ENCODE peak calls at places on chromosome 21, in ten cellular contexts. One of them, this sample, is unnamed.

GRCh38 chr21:26409735-26410134 is 163.4 kb downstream of the CYYR1 start:
- DNase-seq in astrocyte of the spinal cord: no peak
- DNase-seq in NCI-H460: no peak
- DNase-seq in activated CD4-positive, alpha-beta memory T cell treated with anti-CD3 and anti-CD28 coated beads, Interleukin-2, amount 10 ng/mL, durations not matched to agents 7 days and 5 days: no peak
- DNase-seq in amniotic stem cell: no peak
- DNase-seq in Calu3: no peak
- DNase-seq in BE2C: no peak
- DNase-seq in endothelial cell: no peak
- DNase-seq in AG10803: peak
- DNase-seq in ovary: no peak
- DNase-seq in this sample: no peak

GRCh38 chr21:35840197-35840799 is 220.0 kb downstream of the SETD4 start:
- DNase-seq in BE2C: peak
- DNase-seq in astrocyte of the spinal cord: peak
- DNase-seq in AG10803: peak
- DNase-seq in activated CD4-positive, alpha-beta memory T cell treated with anti-CD3 and anti-CD28 coated beads, Interleukin-2, amount 10 ng/mL, durations not matched to agents 7 days and 5 days: peak
- DNase-seq in ovary: peak
- DNase-seq in Calu3: peak
- DNase-seq in NCI-H460: peak
- DNase-seq in endothelial cell: peak
- DNase-seq in amniotic stem cell: peak
- DNase-seq in this sample: peak

GRCh38 chr21:36584980-36585940 is 105.3 kb upstream of the CLDN14 start:
- DNase-seq in Calu3: no peak
- DNase-seq in BE2C: no peak
- DNase-seq in activated CD4-positive, alpha-beta memory T cell treated with anti-CD3 and anti-CD28 coated beads, Interleukin-2, amount 10 ng/mL, durations not matched to agents 7 days and 5 days: no peak
- DNase-seq in endothelial cell: no peak
- DNase-seq in AG10803: no peak
- DNase-seq in NCI-H460: no peak
- DNase-seq in ovary: no peak
- DNase-seq in astrocyte of the spinal cord: no peak
- DNase-seq in amniotic stem cell: no peak
- DNase-seq in this sample: no peak

GRCh38 chr21:46017148-46017547 is 35.6 kb downstream of the COL6A1 start:
- DNase-seq in endothelial cell: no peak
- DNase-seq in NCI-H460: no peak
- DNase-seq in AG10803: no peak
- DNase-seq in ovary: no peak
- DNase-seq in Calu3: no peak
- DNase-seq in activated CD4-positive, alpha-beta memory T cell treated with anti-CD3 and anti-CD28 coated beads, Interleukin-2, amount 10 ng/mL, durations not matched to agents 7 days and 5 days: no peak
- DNase-seq in amniotic stem cell: no peak
- DNase-seq in BE2C: no peak
- DNase-seq in astrocyte of the spinal cord: no peak
- DNase-seq in this sample: no peak

GRCh38 chr21:35232545-35233176 is 183.6 kb upstream of the RUNX1 start:
- DNase-seq in BE2C: no peak
- DNase-seq in AG10803: peak
- DNase-seq in Calu3: peak
- DNase-seq in NCI-H460: peak
- DNase-seq in activated CD4-positive, alpha-beta memory T cell treated with anti-CD3 and anti-CD28 coated beads, Interleukin-2, amount 10 ng/mL, durations not matched to agents 7 days and 5 days: no peak
- DNase-seq in amniotic stem cell: no peak
- DNase-seq in endothelial cell: no peak
- DNase-seq in astrocyte of the spinal cord: peak
- DNase-seq in ovary: no peak
- DNase-seq in this sample: peak

GRCh38 chr21:14864211-14865021 is 200.4 kb downstream of the NRIP1 start:
- DNase-seq in amniotic stem cell: no peak
- DNase-seq in NCI-H460: peak
- DNase-seq in BE2C: peak
- DNase-seq in endothelial cell: peak
- DNase-seq in ovary: peak
- DNase-seq in Calu3: peak
- DNase-seq in AG10803: peak
- DNase-seq in astrocyte of the spinal cord: peak
- DNase-seq in activated CD4-positive, alpha-beta memory T cell treated with anti-CD3 and anti-CD28 coated beads, Interleukin-2, amount 10 ng/mL, durations not matched to agents 7 days and 5 days: peak
- DNase-seq in this sample: peak

GRCh38 chr21:46483300-46484295 is 24.9 kb downstream of the DIP2A start:
- DNase-seq in amniotic stem cell: no peak
- DNase-seq in activated CD4-positive, alpha-beta memory T cell treated with anti-CD3 and anti-CD28 coated beads, Interleukin-2, amount 10 ng/mL, durations not matched to agents 7 days and 5 days: no peak
- DNase-seq in AG10803: peak
- DNase-seq in endothelial cell: no peak
- DNase-seq in ovary: no peak
- DNase-seq in BE2C: no peak
- DNase-seq in Calu3: no peak
- DNase-seq in NCI-H460: no peak
- DNase-seq in astrocyte of the spinal cord: no peak
- DNase-seq in this sample: no peak

GRCh38 chr21:29586696-29587095 is 288.0 kb downstream of the BACH1 start:
- DNase-seq in activated CD4-positive, alpha-beta memory T cell treated with anti-CD3 and anti-CD28 coated beads, Interleukin-2, amount 10 ng/mL, durations not matched to agents 7 days and 5 days: no peak
- DNase-seq in Calu3: no peak
- DNase-seq in astrocyte of the spinal cord: no peak
- DNase-seq in amniotic stem cell: no peak
- DNase-seq in NCI-H460: no peak
- DNase-seq in BE2C: no peak
- DNase-seq in ovary: no peak
- DNase-seq in endothelial cell: no peak
- DNase-seq in AG10803: peak
- DNase-seq in this sample: no peak

GRCh38 chr21:35428927-35429326 is 379.8 kb upstream of the RUNX1 start:
- DNase-seq in activated CD4-positive, alpha-beta memory T cell treated with anti-CD3 and anti-CD28 coated beads, Interleukin-2, amount 10 ng/mL, durations not matched to agents 7 days and 5 days: no peak
- DNase-seq in BE2C: no peak
- DNase-seq in endothelial cell: no peak
- DNase-seq in AG10803: peak
- DNase-seq in ovary: no peak
- DNase-seq in amniotic stem cell: no peak
- DNase-seq in astrocyte of the spinal cord: no peak
- DNase-seq in NCI-H460: no peak
- DNase-seq in Calu3: no peak
- DNase-seq in this sample: no peak

GRCh38 chr21:27058673-27059365 is 91.9 kb upstream of the ADAMTS5 start:
- DNase-seq in NCI-H460: no peak
- DNase-seq in ovary: no peak
- DNase-seq in Calu3: no peak
- DNase-seq in activated CD4-positive, alpha-beta memory T cell treated with anti-CD3 and anti-CD28 coated beads, Interleukin-2, amount 10 ng/mL, durations not matched to agents 7 days and 5 days: no peak
- DNase-seq in endothelial cell: no peak
- DNase-seq in BE2C: no peak
- DNase-seq in AG10803: peak
- DNase-seq in astrocyte of the spinal cord: peak
- DNase-seq in amniotic stem cell: no peak
- DNase-seq in this sample: no peak

GRCh38 chr21:20030390-20030789 is 967.8 kb upstream of the NCAM2 start:
- DNase-seq in astrocyte of the spinal cord: no peak
- DNase-seq in NCI-H460: no peak
- DNase-seq in AG10803: no peak
- DNase-seq in activated CD4-positive, alpha-beta memory T cell treated with anti-CD3 and anti-CD28 coated beads, Interleukin-2, amount 10 ng/mL, durations not matched to agents 7 days and 5 days: no peak
- DNase-seq in ovary: no peak
- DNase-seq in endothelial cell: no peak
- DNase-seq in amniotic stem cell: no peak
- DNase-seq in BE2C: no peak
- DNase-seq in Calu3: no peak
- DNase-seq in this sample: no peak

GRCh38 chr21:37675202-37675801 is 241.0 kb downstream of the KCNJ6 start:
- DNase-seq in BE2C: peak
- DNase-seq in Calu3: peak
- DNase-seq in amniotic stem cell: no peak
- DNase-seq in ovary: peak
- DNase-seq in endothelial cell: peak
- DNase-seq in astrocyte of the spinal cord: peak
- DNase-seq in activated CD4-positive, alpha-beta memory T cell treated with anti-CD3 and anti-CD28 coated beads, Interleukin-2, amount 10 ng/mL, durations not matched to agents 7 days and 5 days: peak
- DNase-seq in AG10803: peak
- DNase-seq in NCI-H460: peak
- DNase-seq in this sample: peak

GRCh38 chr21:33901421-33902288 is 13.9 kb downstream of the ATP5PO start:
- DNase-seq in AG10803: peak
- DNase-seq in Calu3: peak
- DNase-seq in BE2C: peak
- DNase-seq in astrocyte of the spinal cord: peak
- DNase-seq in ovary: no peak
- DNase-seq in endothelial cell: peak
- DNase-seq in NCI-H460: peak
- DNase-seq in activated CD4-positive, alpha-beta memory T cell treated with anti-CD3 and anti-CD28 coated beads, Interleukin-2, amount 10 ng/mL, durations not matched to agents 7 days and 5 days: no peak
- DNase-seq in amniotic stem cell: no peak
- DNase-seq in this sample: peak

GRCh38 chr21:40176732-40177131 is 309.5 kb downstream of the PCP4 start:
- DNase-seq in astrocyte of the spinal cord: no peak
- DNase-seq in amniotic stem cell: no peak
- DNase-seq in Calu3: no peak
- DNase-seq in activated CD4-positive, alpha-beta memory T cell treated with anti-CD3 and anti-CD28 coated beads, Interleukin-2, amount 10 ng/mL, durations not matched to agents 7 days and 5 days: no peak
- DNase-seq in AG10803: no peak
- DNase-seq in endothelial cell: no peak
- DNase-seq in NCI-H460: no peak
- DNase-seq in ovary: no peak
- DNase-seq in BE2C: no peak
- DNase-seq in this sample: no peak

GRCh38 chr21:44752701-44753235 is 41.4 kb upstream of the TSPEAR start:
- DNase-seq in AG10803: no peak
- DNase-seq in endothelial cell: no peak
- DNase-seq in amniotic stem cell: no peak
- DNase-seq in Calu3: peak
- DNase-seq in ovary: no peak
- DNase-seq in astrocyte of the spinal cord: no peak
- DNase-seq in activated CD4-positive, alpha-beta memory T cell treated with anti-CD3 and anti-CD28 coated beads, Interleukin-2, amount 10 ng/mL, durations not matched to agents 7 days and 5 days: no peak
- DNase-seq in BE2C: no peak
- DNase-seq in NCI-H460: no peak
- DNase-seq in this sample: no peak

GRCh38 chr21:45467221-45467779 is 62.3 kb downstream of the COL18A1 start:
- DNase-seq in Calu3: no peak
- DNase-seq in astrocyte of the spinal cord: no peak
- DNase-seq in NCI-H460: no peak
- DNase-seq in endothelial cell: no peak
- DNase-seq in ovary: no peak
- DNase-seq in BE2C: no peak
- DNase-seq in amniotic stem cell: no peak
- DNase-seq in AG10803: no peak
- DNase-seq in activated CD4-positive, alpha-beta memory T cell treated with anti-CD3 and anti-CD28 coated beads, Interleukin-2, amount 10 ng/mL, durations not matched to agents 7 days and 5 days: no peak
- DNase-seq in this sample: peak

GRCh38 chr21:37266515-37267221 is 466 bp downstream of the VPS26C start:
- DNase-seq in AG10803: peak
- DNase-seq in amniotic stem cell: no peak
- DNase-seq in Calu3: peak
- DNase-seq in NCI-H460: no peak
- DNase-seq in endothelial cell: peak
- DNase-seq in ovary: peak
- DNase-seq in astrocyte of the spinal cord: peak
- DNase-seq in BE2C: peak
- DNase-seq in activated CD4-positive, alpha-beta memory T cell treated with anti-CD3 and anti-CD28 coated beads, Interleukin-2, amount 10 ng/mL, durations not matched to agents 7 days and 5 days: no peak
- DNase-seq in this sample: peak

GRCh38 chr21:21290751-21291150 is 292.5 kb downstream of the NCAM2 start:
- DNase-seq in amniotic stem cell: no peak
- DNase-seq in astrocyte of the spinal cord: no peak
- DNase-seq in ovary: no peak
- DNase-seq in Calu3: no peak
- DNase-seq in BE2C: peak
- DNase-seq in NCI-H460: no peak
- DNase-seq in endothelial cell: no peak
- DNase-seq in activated CD4-positive, alpha-beta memory T cell treated with anti-CD3 and anti-CD28 coated beads, Interleukin-2, amount 10 ng/mL, durations not matched to agents 7 days and 5 days: no peak
- DNase-seq in AG10803: no peak
- DNase-seq in this sample: no peak

GRCh38 chr21:44494956-44495355 is 39.6 kb downstream of the LRRC3 start:
- DNase-seq in endothelial cell: no peak
- DNase-seq in AG10803: no peak
- DNase-seq in Calu3: no peak
- DNase-seq in BE2C: no peak
- DNase-seq in ovary: no peak
- DNase-seq in astrocyte of the spinal cord: no peak
- DNase-seq in activated CD4-positive, alpha-beta memory T cell treated with anti-CD3 and anti-CD28 coated beads, Interleukin-2, amount 10 ng/mL, durations not matched to agents 7 days and 5 days: no peak
- DNase-seq in NCI-H460: no peak
- DNase-seq in amniotic stem cell: no peak
- DNase-seq in this sample: no peak

GRCh38 chr21:40622531-40622930 is 224.4 kb downstream of the DSCAM start:
- DNase-seq in BE2C: no peak
- DNase-seq in amniotic stem cell: no peak
- DNase-seq in ovary: no peak
- DNase-seq in Calu3: no peak
- DNase-seq in AG10803: no peak
- DNase-seq in NCI-H460: no peak
- DNase-seq in activated CD4-positive, alpha-beta memory T cell treated with anti-CD3 and anti-CD28 coated beads, Interleukin-2, amount 10 ng/mL, durations not matched to agents 7 days and 5 days: no peak
- DNase-seq in endothelial cell: no peak
- DNase-seq in astrocyte of the spinal cord: no peak
- DNase-seq in this sample: no peak

GRCh38 chr21:21436012-21436545 is 437.9 kb downstream of the NCAM2 start:
- DNase-seq in Calu3: no peak
- DNase-seq in activated CD4-positive, alpha-beta memory T cell treated with anti-CD3 and anti-CD28 coated beads, Interleukin-2, amount 10 ng/mL, durations not matched to agents 7 days and 5 days: no peak
- DNase-seq in ovary: no peak
- DNase-seq in amniotic stem cell: no peak
- DNase-seq in astrocyte of the spinal cord: peak
- DNase-seq in BE2C: no peak
- DNase-seq in endothelial cell: no peak
- DNase-seq in AG10803: peak
- DNase-seq in NCI-H460: no peak
- DNase-seq in this sample: peak

GRCh38 chr21:28769683-28770082 is 223.0 kb downstream of the LTN1 start:
- DNase-seq in astrocyte of the spinal cord: no peak
- DNase-seq in BE2C: no peak
- DNase-seq in activated CD4-positive, alpha-beta memory T cell treated with anti-CD3 and anti-CD28 coated beads, Interleukin-2, amount 10 ng/mL, durations not matched to agents 7 days and 5 days: no peak
- DNase-seq in AG10803: peak
- DNase-seq in endothelial cell: no peak
- DNase-seq in Calu3: no peak
- DNase-seq in NCI-H460: no peak
- DNase-seq in amniotic stem cell: no peak
- DNase-seq in ovary: no peak
- DNase-seq in this sample: peak

GRCh38 chr21:45858180-45858579 is 123.4 kb upstream of the COL6A1 start:
- DNase-seq in Calu3: no peak
- DNase-seq in amniotic stem cell: no peak
- DNase-seq in astrocyte of the spinal cord: no peak
- DNase-seq in AG10803: no peak
- DNase-seq in NCI-H460: no peak
- DNase-seq in BE2C: no peak
- DNase-seq in activated CD4-positive, alpha-beta memory T cell treated with anti-CD3 and anti-CD28 coated beads, Interleukin-2, amount 10 ng/mL, durations not matched to agents 7 days and 5 days: no peak
- DNase-seq in ovary: no peak
- DNase-seq in endothelial cell: no peak
- DNase-seq in this sample: no peak

GRCh38 chr21:43571976-43572375 is 87.3 kb downstream of the HSF2BP start:
- DNase-seq in astrocyte of the spinal cord: no peak
- DNase-seq in NCI-H460: no peak
- DNase-seq in endothelial cell: no peak
- DNase-seq in Calu3: no peak
- DNase-seq in activated CD4-positive, alpha-beta memory T cell treated with anti-CD3 and anti-CD28 coated beads, Interleukin-2, amount 10 ng/mL, durations not matched to agents 7 days and 5 days: no peak
- DNase-seq in ovary: no peak
- DNase-seq in amniotic stem cell: no peak
- DNase-seq in BE2C: no peak
- DNase-seq in AG10803: no peak
- DNase-seq in this sample: no peak

GRCh38 chr21:27648560-27648959 is 681.7 kb upstream of the ADAMTS5 start:
- DNase-seq in amniotic stem cell: no peak
- DNase-seq in endothelial cell: no peak
- DNase-seq in NCI-H460: no peak
- DNase-seq in BE2C: no peak
- DNase-seq in astrocyte of the spinal cord: peak
- DNase-seq in ovary: no peak
- DNase-seq in activated CD4-positive, alpha-beta memory T cell treated with anti-CD3 and anti-CD28 coated beads, Interleukin-2, amount 10 ng/mL, durations not matched to agents 7 days and 5 days: no peak
- DNase-seq in Calu3: no peak
- DNase-seq in AG10803: peak
- DNase-seq in this sample: peak

GRCh38 chr21:33259995-33260394 is 6.2 kb upstream of the IL10RB start:
- DNase-seq in amniotic stem cell: no peak
- DNase-seq in AG10803: no peak
- DNase-seq in astrocyte of the spinal cord: no peak
- DNase-seq in ovary: no peak
- DNase-seq in NCI-H460: no peak
- DNase-seq in activated CD4-positive, alpha-beta memory T cell treated with anti-CD3 and anti-CD28 coated beads, Interleukin-2, amount 10 ng/mL, durations not matched to agents 7 days and 5 days: no peak
- DNase-seq in BE2C: no peak
- DNase-seq in Calu3: no peak
- DNase-seq in endothelial cell: no peak
- DNase-seq in this sample: no peak

This sample was measured in RPMI7951.